ENCODE peak calls at places on chromosomes 13 and 19, in four cellular contexts. M is endothelial cell of umbilical vein, W is HCT116, N is mammary epithelial cell. A is an unnamed sample.

GRCh38 chr19:44356383-44357111 is at the start of gene ZNF112:
- DNase-seq in N (peak), M (peak), W (peak), A (peak)

GRCh38 chr19:6070179-6071102 is 39.9 kb downstream of the RFX2 start:
- DNase-seq in W (no peak), N (no peak), M (no peak), A (no peak)

GRCh38 chr13:111202745-111203144 is 87.6 kb downstream of the ARHGEF7 start:
- DNase-seq in M (peak), W (peak), N (no peak), A (peak)

GRCh38 chr19:35868172-35868822 is at the start of gene APLP1:
- DNase-seq in N (no peak), W (no peak), M (peak), A (peak)

GRCh38 chr19:1848399-1849131 is at the start of gene REXO1:
- DNase-seq in M (peak), W (peak), N (peak), A (peak)

GRCh38 chr19:1817553-1818179 is 5.6 kb upstream of the ATP8B3 start:
- DNase-seq in M (no peak), N (no peak), W (no peak), A (no peak)

GRCh38 chr13:60020288-60020687 is 143.4 kb downstream of the DIAPH3 start:
- DNase-seq in N (no peak), M (no peak), W (no peak), A (no peak)

GRCh38 chr19:15181394-15181793 is 19.4 kb downstream of the NOTCH3 start:
- DNase-seq in N (no peak), W (no peak), M (no peak), A (no peak)

GRCh38 chr19:33524024-33524664 is 2.6 kb upstream of the PEPD start:
- DNase-seq in N (no peak), W (no peak), M (no peak), A (no peak)

GRCh38 chr19:49514151-49514550 is 1.7 kb downstream of the FCGRT start:
- DNase-seq in M (no peak), N (no peak), W (no peak), A (no peak)

GRCh38 chr19:33804021-33804799 is 7.5 kb downstream of the KCTD15 start:
- DNase-seq in N (peak), M (no peak), W (no peak), A (peak)

GRCh38 chr19:35332817-35333216 is 3.8 kb downstream of the CD22 start:
- DNase-seq in M (no peak), W (no peak), N (no peak), A (no peak)

GRCh38 chr19:49326165-49326704 is 1.2 kb upstream of the SLC6A16 start:
- DNase-seq in N (no peak), W (no peak), M (no peak), A (no peak)

GRCh38 chr13:67635754-67636153 is 405.6 kb upstream of the PCDH9 start:
- DNase-seq in W (no peak), M (no peak), N (no peak), A (no peak)

GRCh38 chr13:114038211-114038613 is 64.3 kb upstream of the C13orf46 start:
- DNase-seq in N (no peak), M (no peak), W (no peak), A (no peak)

GRCh38 chr13:79246575-79246949 is 159.5 kb downstream of the RBM26 start:
- DNase-seq in N (no peak), W (no peak), M (no peak), A (no peak)
- TF ChIP-seq CTCF in N (peak), W (no peak), M (no peak), A (peak)

GRCh38 chr19:7748756-7749155 is 1.4 kb upstream of the CD209 start:
- DNase-seq in N (peak), M (peak), W (peak), A (no peak)
- TF ChIP-seq EZH2 in N (no peak), M (no peak), W (no peak), A (no peak)

GRCh38 chr19:18000480-18000980 is 7.4 kb upstream of the ARRDC2 start:
- DNase-seq in W (no peak), M (no peak), N (no peak), A (no peak)

GRCh38 chr19:17999685-18000479 is 8.1 kb upstream of the ARRDC2 start:
- DNase-seq in N (no peak), M (no peak), W (no peak), A (no peak)

GRCh38 chr19:17996826-17997316 is 11.1 kb upstream of the ARRDC2 start:
- DNase-seq in M (peak), W (peak), N (peak), A (peak)

GRCh38 chr19:17998827-17999150 is 9.2 kb upstream of the ARRDC2 start:
- DNase-seq in M (no peak), W (no peak), N (no peak), A (no peak)

GRCh38 chr19:17997969-17998826 is 9.8 kb upstream of the ARRDC2 start:
- DNase-seq in N (no peak), W (peak), M (no peak), A (peak)
- H3K4me2 ChIP-seq in N (no peak), W (peak), M (no peak), A (no peak)

DNA sequence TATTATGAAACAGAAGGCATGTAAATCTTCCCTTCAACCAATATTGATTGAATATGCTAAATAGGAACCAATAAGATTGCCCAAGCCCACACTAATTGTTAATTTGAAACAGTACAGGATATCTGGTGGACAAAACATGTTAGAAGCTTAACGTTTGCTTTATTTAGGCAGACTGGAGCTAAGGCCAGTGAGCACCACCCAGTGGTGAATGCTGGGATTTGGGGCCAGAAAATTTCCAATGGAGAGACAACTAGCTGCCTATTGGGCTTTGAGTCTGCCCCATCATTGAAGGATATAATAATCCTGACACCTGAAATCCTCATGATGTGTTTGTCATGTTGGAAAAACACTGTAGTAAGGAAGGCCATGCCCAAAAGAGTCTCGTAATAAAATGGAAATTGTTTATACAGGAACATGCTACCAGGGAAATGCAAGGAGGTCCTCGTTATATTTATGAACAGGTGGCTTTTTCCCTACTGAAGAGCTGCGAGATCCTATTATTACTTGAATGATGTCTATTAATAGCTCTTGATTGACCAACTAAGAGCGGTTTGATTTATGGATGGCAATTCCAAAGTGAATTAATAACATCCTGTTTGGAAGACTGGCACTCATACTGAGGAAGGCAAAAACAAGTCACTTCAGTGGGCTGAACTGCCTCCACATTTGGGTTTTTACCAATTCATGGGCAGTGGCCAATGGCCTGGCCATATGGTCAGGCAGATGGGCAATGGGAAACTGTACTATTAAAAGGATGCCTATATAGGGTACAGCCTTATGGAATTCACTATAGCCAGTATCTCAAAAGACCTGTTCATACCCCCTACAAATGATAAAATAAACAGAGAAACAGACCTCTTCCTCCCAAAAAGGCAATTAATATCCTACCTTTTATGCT is 8.7 kb downstream of the SIGLECL1 start:
- DNase-seq in N (peak), W (peak), M (peak), A (peak)
- TF ChIP-seq CTCF in N (peak), W (peak), M (peak), A (peak)

GRCh38 chr19:41919948-41920712 is 8.1 kb downstream of the ERFL start:
- DNase-seq in M (no peak), W (no peak), N (no peak), A (no peak)

GRCh38 chr19:41922585-41922984 is 5.7 kb downstream of the ERFL start:
- DNase-seq in M (no peak), N (no peak), W (no peak), A (no peak)

GRCh38 chr19:41922220-41922576 is 6.1 kb downstream of the ERFL start:
- DNase-seq in W (no peak), M (no peak), N (no peak), A (no peak)

GRCh38 chr19:41921280-41922219 is 6.7 kb downstream of the ERFL start:
- DNase-seq in N (no peak), M (no peak), W (no peak), A (no peak)

DNA sequence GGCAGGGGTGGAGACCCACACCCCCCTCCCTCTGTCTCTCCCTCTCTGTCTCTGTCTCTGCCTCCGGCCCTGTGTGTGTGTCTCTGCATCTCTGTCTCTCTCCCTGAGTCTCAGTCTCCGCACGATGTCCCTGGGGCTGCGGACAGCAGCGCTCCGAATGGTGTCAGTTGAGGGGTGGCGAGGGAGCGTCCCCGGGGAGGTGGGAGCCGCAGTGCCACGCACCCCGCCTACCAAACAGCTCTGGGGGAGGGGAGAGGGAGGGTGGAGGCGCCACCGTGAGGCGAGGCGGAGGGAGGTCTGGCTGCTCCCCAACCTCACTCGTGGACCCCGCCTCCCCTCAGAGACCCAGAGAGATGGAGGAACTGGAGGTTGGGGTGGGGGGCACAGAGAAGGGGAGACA is 7.4 kb downstream of the ERFL start:
- DNase-seq in N (no peak), W (no peak), M (no peak), A (no peak)
- TF ChIP-seq EZH2 in N (no peak), W (no peak), M (peak), A (no peak)